ENCODE peak calls at places on chromosomes 11 and 22, in four cellular contexts. One of them, this sample, is unnamed.

GRCh38 chr11:16902182-16902581 is 112.0 kb downstream of the PLEKHA7 start:
- DNase-seq in A549: no peak
- DNase-seq in K562: no peak
- DNase-seq in HepG2: no peak
- DNase-seq in this sample: peak; percentile 21

GRCh38 chr11:112082729-112083128 is 3.8 kb downstream of the TIMM8B start:
- DNase-seq in K562: no peak
- DNase-seq in A549: no peak
- DNase-seq in HepG2: no peak
- DNase-seq in this sample: peak; percentile 76

GRCh38 chr11:8261921-8262551 is 1.6 kb downstream of the LMO1 start:
- DNase-seq in HepG2: no peak
- DNase-seq in A549: no peak
- DNase-seq in K562: no peak
- DNase-seq in this sample: no peak

GRCh38 chr11:57778318-57779037 is 16.9 kb downstream of the CTNND1 start:
- DNase-seq in K562: peak; percentile 67
- DNase-seq in HepG2: peak; percentile 99
- DNase-seq in A549: peak; percentile 94
- DNase-seq in this sample: peak; percentile 98

GRCh38 chr11:38384568-38384967 is 1786.5 kb upstream of the RAG2 start:
- DNase-seq in A549: no peak
- DNase-seq in HepG2: no peak
- DNase-seq in K562: no peak
- DNase-seq in this sample: no peak

GRCh38 chr11:109422755-109423113 is 744 bp downstream of the C11orf87 start:
- DNase-seq in K562: no peak
- DNase-seq in A549: no peak
- DNase-seq in HepG2: no peak
- DNase-seq in this sample: no peak

GRCh38 chr22:44246615-44247326 is 66.0 kb downstream of the SHISAL1 start:
- DNase-seq in K562: no peak
- DNase-seq in HepG2: no peak
- DNase-seq in A549: no peak
- DNase-seq in this sample: no peak

GRCh38 chr11:112478806-112479205 is 218.1 kb upstream of the PLET1 start:
- DNase-seq in A549: no peak
- DNase-seq in HepG2: no peak
- DNase-seq in K562: no peak
- DNase-seq in this sample: no peak

GRCh38 chr22:46002757-46003270 is 25.9 kb upstream of the WNT7B start:
- DNase-seq in HepG2: no peak
- DNase-seq in A549: no peak
- DNase-seq in K562: no peak
- DNase-seq in this sample: peak; percentile 56

GRCh38 chr11:88411265-88411664 is 73.7 kb upstream of the CTSC start:
- DNase-seq in HepG2: no peak
- DNase-seq in A549: no peak
- DNase-seq in K562: no peak
- DNase-seq in this sample: peak; percentile 92

GRCh38 chr11:72278911-72279310 is 34.9 kb upstream of the PHOX2A start:
- DNase-seq in A549: no peak
- DNase-seq in K562: no peak
- DNase-seq in HepG2: no peak
- DNase-seq in this sample: peak; percentile 73

GRCh38 chr11:122215244-122215992 is 99.4 kb upstream of the BLID start:
- DNase-seq in A549: peak; percentile 47
- DNase-seq in K562: peak; percentile 37
- DNase-seq in HepG2: peak; percentile 29
- DNase-seq in this sample: peak; percentile 99

GRCh38 chr22:43446881-43447280 is 35.1 kb downstream of the MPPED1 start:
- DNase-seq in HepG2: no peak
- DNase-seq in K562: no peak
- DNase-seq in A549: peak; percentile 9
- DNase-seq in this sample: no peak

GRCh38 chr11:104164028-104164520 is at the start of gene PDGFD:
- DNase-seq in A549: peak; percentile 90
- DNase-seq in K562: no peak
- DNase-seq in HepG2: peak; percentile 54
- DNase-seq in this sample: peak; percentile 70

GRCh38 chr11:117095301-117096139 is 2.7 kb downstream of the SIK3 start:
- DNase-seq in A549: no peak
- DNase-seq in HepG2: peak; percentile 82
- DNase-seq in K562: no peak
- DNase-seq in this sample: peak; percentile 52

GRCh38 chr11:35277827-35278226 is 138.9 kb downstream of the CD44 start:
- DNase-seq in A549: no peak
- DNase-seq in HepG2: no peak
- DNase-seq in K562: no peak
- DNase-seq in this sample: no peak

GRCh38 chr22:45572444-45572843 is 69.8 kb downstream of the FBLN1 start:
- DNase-seq in A549: no peak
- DNase-seq in HepG2: no peak
- DNase-seq in K562: no peak
- DNase-seq in this sample: no peak

GRCh38 chr22:22591348-22592299 is 32.6 kb upstream of the PRAME start:
- DNase-seq in K562: peak; percentile 78
- DNase-seq in HepG2: no peak
- DNase-seq in A549: peak; percentile 4
- DNase-seq in this sample: peak; percentile 13

GRCh38 chr22:29072193-29072978 is 449 bp upstream of the KREMEN1 start:
- DNase-seq in HepG2: peak; percentile 89
- DNase-seq in A549: peak; percentile 72
- DNase-seq in K562: peak; percentile 95
- DNase-seq in this sample: peak; percentile 42

GRCh38 chr22:19643448-19644313 is 70.6 kb upstream of the SEPTIN5 start:
- DNase-seq in HepG2: no peak
- DNase-seq in A549: no peak
- DNase-seq in K562: peak; percentile 91
- DNase-seq in this sample: no peak

GRCh38 chr11:2222479-2222878 is 47.9 kb downstream of the ASCL2 start:
- DNase-seq in A549: no peak
- DNase-seq in HepG2: no peak
- DNase-seq in K562: no peak
- DNase-seq in this sample: no peak

GRCh38 chr11:93740802-93741093 is 547 bp downstream of the TAF1D start:
- DNase-seq in K562: no peak
- DNase-seq in A549: peak; percentile 70
- DNase-seq in HepG2: peak; percentile 60
- DNase-seq in this sample: peak; percentile 49

GRCh38 chr11:114262681-114263509 is 33.3 kb upstream of the NNMT start:
- DNase-seq in HepG2: peak; percentile 44
- DNase-seq in A549: peak; percentile 50
- DNase-seq in K562: peak; percentile 56
- DNase-seq in this sample: peak; percentile 54

GRCh38 chr11:110587972-110588371 is 124.3 kb downstream of the ARHGAP20 start:
- DNase-seq in HepG2: no peak
- DNase-seq in K562: no peak
- DNase-seq in A549: no peak
- DNase-seq in this sample: peak; percentile 31

GRCh38 chr11:69217276-69218105 is 61.8 kb downstream of the SMIM38 start:
- DNase-seq in HepG2: no peak
- DNase-seq in A549: no peak
- DNase-seq in K562: no peak
- DNase-seq in this sample: no peak
- TF ChIP-seq MAFK in HepG2: no peak
- TF ChIP-seq MAFK in A549: no peak
- TF ChIP-seq MAFK in K562: no peak
- TF ChIP-seq MAFK in this sample: no peak

GRCh38 chr11:32893947-32894827 is 1.6 kb downstream of the QSER1 start:
- DNase-seq in K562: peak; percentile 26
- DNase-seq in A549: peak; percentile 93
- DNase-seq in HepG2: peak; percentile 81
- DNase-seq in this sample: peak; percentile 82
- TF ChIP-seq SMC3 in K562: no peak
- TF ChIP-seq SMC3 in A549: no peak
- TF ChIP-seq SMC3 in HepG2: no peak
- TF ChIP-seq SMC3 in this sample: no peak

DNA sequence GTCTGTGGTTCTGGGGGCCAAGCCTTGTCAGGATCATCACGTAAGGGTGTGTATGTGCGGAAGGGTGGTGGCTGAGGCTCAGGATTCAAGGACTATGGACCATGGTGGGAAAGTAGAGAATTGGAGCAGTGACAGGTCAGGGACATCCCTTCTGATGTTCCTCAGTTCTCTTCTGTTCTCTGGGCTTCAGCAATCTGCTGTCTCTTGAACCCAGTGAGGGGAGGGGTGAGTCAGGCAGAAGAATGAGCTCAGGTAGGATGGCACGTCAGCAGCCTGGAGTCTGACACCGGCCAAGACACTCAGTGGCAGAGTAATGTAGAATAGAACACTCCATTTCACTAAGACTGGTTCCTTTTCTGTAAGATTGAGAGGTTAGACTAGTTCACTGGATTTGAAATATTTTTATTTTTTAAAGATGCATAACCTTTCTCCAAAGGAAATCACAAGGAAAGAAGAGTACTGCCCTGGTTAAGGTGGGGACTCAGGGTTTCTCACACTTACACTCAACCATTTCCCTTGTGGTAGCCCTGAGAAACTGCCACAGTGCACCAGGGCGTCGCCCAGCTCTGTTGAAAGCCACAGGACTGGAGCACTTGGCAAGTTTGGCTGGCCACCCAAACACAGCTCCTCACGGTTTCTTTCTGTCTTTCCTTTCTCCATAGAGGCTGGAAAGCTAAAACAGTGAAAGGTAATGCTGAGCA is 23.2 kb upstream of the MICAL2 start:
- DNase-seq in K562: peak; percentile 31
- DNase-seq in HepG2: no peak
- DNase-seq in A549: peak; percentile 81
- DNase-seq in this sample: peak; percentile 78
- TF ChIP-seq MAFK in K562: no peak
- TF ChIP-seq MAFK in HepG2: no peak
- TF ChIP-seq MAFK in A549: no peak
- TF ChIP-seq MAFK in this sample: no peak

DNA sequence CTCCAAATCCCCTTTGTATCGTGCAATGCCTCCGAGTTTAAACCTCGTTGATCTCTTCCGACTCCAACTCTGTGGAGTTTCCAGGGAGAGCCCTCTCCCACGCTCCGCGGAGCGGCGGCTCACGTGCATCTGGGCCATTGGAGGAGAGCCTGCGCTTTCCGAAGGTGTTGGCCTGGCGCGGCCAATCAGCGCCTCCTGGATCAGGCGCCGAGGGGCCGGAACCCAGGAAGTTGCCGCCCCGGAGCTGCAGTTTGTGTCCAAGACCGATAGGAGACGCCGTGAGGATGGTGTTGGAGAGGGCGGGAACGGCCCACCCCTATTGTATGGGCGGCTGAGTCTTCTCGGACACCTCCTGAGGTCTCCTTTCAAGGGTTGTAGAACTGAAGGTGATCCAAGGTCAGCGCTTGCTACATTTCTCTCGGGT is 1.6 kb downstream of the ADAMTS15 start:
- DNase-seq in A549: no peak
- DNase-seq in K562: peak; percentile 42
- DNase-seq in HepG2: no peak
- DNase-seq in this sample: peak; percentile 82
- TF ChIP-seq SMC3 in A549: no peak
- TF ChIP-seq SMC3 in K562: no peak
- TF ChIP-seq SMC3 in HepG2: no peak
- TF ChIP-seq SMC3 in this sample: peak; percentile 54

This sample was measured in IMR-90.